ENCODE peak calls at places on chromosome 5, in nine cellular contexts. Q, P, K, H, R, O, E, N and A are unnamed samples.

GRCh38 chr5:104241051-104241450 is 678.5 kb upstream of the NUDT12 start:
- DNase-seq in E (no peak), K (no peak), N (no peak), O (peak), H (no peak), Q (no peak), R (no peak), P (no peak), A (no peak)

GRCh38 chr5:6745706-6746217 is 32.5 kb downstream of the TENT4A start:
- DNase-seq in R (peak), E (peak), N (no peak), K (no peak), P (peak), Q (peak), O (peak), H (no peak), A (peak)

GRCh38 chr5:133510634-133511262 is 101.6 kb downstream of the FSTL4 start:
- DNase-seq in N (no peak), K (no peak), H (no peak), R (no peak), P (no peak), Q (no peak), E (no peak), O (no peak), A (no peak)

GRCh38 chr5:154202379-154203260 is 12.1 kb downstream of the GALNT10 start:
- DNase-seq in R (no peak), E (no peak), K (peak), P (no peak), Q (no peak), N (no peak), H (no peak), O (no peak), A (no peak)

GRCh38 chr5:149314571-149315111 is 30.7 kb upstream of the GRPEL2 start:
- DNase-seq in K (no peak), P (peak), O (no peak), R (peak), H (no peak), N (peak), Q (no peak), E (no peak), A (no peak)

GRCh38 chr5:10233505-10233904 is 16.2 kb downstream of the ATPSCKMT start:
- DNase-seq in R (peak), P (peak), E (peak), H (no peak), Q (no peak), O (peak), N (no peak), K (no peak), A (peak)

GRCh38 chr5:143118222-143118621 is 285.3 kb downstream of the NR3C1 start:
- DNase-seq in Q (no peak), R (no peak), H (no peak), N (no peak), K (no peak), E (no peak), P (no peak), O (no peak), A (no peak)

GRCh38 chr5:68216737-68217231 is 1.2 kb downstream of the PIK3R1 start:
- DNase-seq in E (no peak), O (peak), Q (no peak), R (no peak), P (no peak), H (no peak), N (no peak), K (no peak), A (no peak)

GRCh38 chr5:132905938-132906337 is 32.5 kb downstream of the LEAP2 start:
- DNase-seq in O (no peak), R (no peak), H (no peak), K (no peak), P (no peak), E (peak), Q (no peak), N (no peak), A (no peak)

GRCh38 chr5:157651623-157652376 is 438 bp downstream of the SOX30 start:
- DNase-seq in Q (no peak), P (no peak), K (peak), E (peak), H (peak), R (no peak), N (peak), O (peak), A (no peak)

GRCh38 chr5:36373527-36374086 is 71.9 kb upstream of the RANBP3L start:
- DNase-seq in R (no peak), Q (peak), N (peak), P (peak), O (peak), H (no peak), E (peak), K (peak), A (peak)

GRCh38 chr5:175115831-175116230 is 328.2 kb downstream of the DRD1 start:
- DNase-seq in N (no peak), Q (no peak), H (no peak), P (no peak), E (no peak), R (no peak), K (no peak), O (no peak), A (no peak)

GRCh38 chr5:168291281-168291960 is at the start of gene WWC1:
- DNase-seq in H (peak), E (peak), K (peak), P (peak), R (peak), Q (no peak), O (no peak), N (no peak), A (no peak)

GRCh38 chr5:170307575-170308465 is 10.2 kb upstream of the LCP2 start:
- DNase-seq in R (no peak), N (peak), O (peak), K (peak), Q (peak), H (no peak), E (peak), P (peak), A (peak)

GRCh38 chr5:98513378-98513777 is 260.1 kb upstream of the RGMB start:
- DNase-seq in E (no peak), H (no peak), N (no peak), Q (no peak), O (no peak), K (no peak), R (no peak), P (no peak), A (no peak)

GRCh38 chr5:113447651-113448050 is 12.9 kb upstream of the TSSK1B start:
- DNase-seq in H (no peak), R (peak), E (peak), N (no peak), P (peak), Q (no peak), K (no peak), O (peak), A (peak)

GRCh38 chr5:96050273-96050880 is 88.7 kb upstream of the ELL2 start:
- DNase-seq in Q (no peak), N (no peak), R (no peak), O (no peak), K (no peak), E (no peak), P (no peak), H (no peak), A (no peak)

GRCh38 chr5:53893626-53894025 is 333.2 kb downstream of the NDUFS4 start:
- DNase-seq in R (no peak), Q (no peak), N (no peak), P (no peak), H (no peak), O (no peak), K (no peak), E (no peak), A (no peak)

GRCh38 chr5:133397986-133398645 is 214.2 kb downstream of the FSTL4 start:
- DNase-seq in H (no peak), P (no peak), K (no peak), E (no peak), R (no peak), Q (no peak), N (no peak), O (no peak), A (no peak)

GRCh38 chr5:68264024-68264956 is 48.7 kb downstream of the PIK3R1 start:
- DNase-seq in E (peak), R (no peak), O (peak), Q (no peak), K (no peak), P (no peak), H (no peak), N (no peak), A (peak)

GRCh38 chr5:116765441-116765840 is 190.8 kb upstream of the SEMA6A start:
- DNase-seq in H (no peak), R (no peak), E (no peak), O (peak), K (no peak), N (no peak), Q (no peak), P (no peak), A (no peak)

GRCh38 chr5:78690593-78690972 is 42.0 kb upstream of the LHFPL2 start:
- DNase-seq in Q (no peak), P (no peak), E (no peak), O (no peak), R (peak), N (no peak), K (no peak), H (no peak), A (no peak)

GRCh38 chr5:92769986-92770385 is 811.0 kb downstream of the NR2F1-AS1 start:
- DNase-seq in H (no peak), Q (no peak), K (no peak), R (no peak), N (no peak), E (peak), P (no peak), O (peak), A (peak)

GRCh38 chr5:119220576-119221197 is 135.1 kb upstream of the TNFAIP8 start:
- DNase-seq in N (no peak), K (no peak), Q (no peak), R (no peak), H (no peak), O (no peak), E (no peak), P (no peak), A (no peak)

GRCh38 chr5:10366310-10367297 is 13.1 kb downstream of the MARCHF6 start:
- DNase-seq in O (peak), K (peak), N (no peak), E (peak), R (no peak), Q (peak), P (peak), H (no peak), A (peak)

GRCh38 chr5:172870807-172871431 is 36.9 kb downstream of the ERGIC1 start:
- DNase-seq in Q (no peak), H (no peak), K (no peak), E (no peak), P (peak), R (no peak), O (no peak), N (no peak), A (no peak)

GRCh38 chr5:138491669-138492551 is 26.6 kb downstream of the EGR1 start:
- DNase-seq in O (peak), H (peak), N (peak), E (peak), R (peak), P (peak), Q (peak), K (peak), A (peak)
- TF ChIP-seq CTCF in O (peak), H (no peak), N (no peak), E (no peak), R (no peak), P (no peak), Q (no peak), K (no peak), A (no peak)

DNA sequence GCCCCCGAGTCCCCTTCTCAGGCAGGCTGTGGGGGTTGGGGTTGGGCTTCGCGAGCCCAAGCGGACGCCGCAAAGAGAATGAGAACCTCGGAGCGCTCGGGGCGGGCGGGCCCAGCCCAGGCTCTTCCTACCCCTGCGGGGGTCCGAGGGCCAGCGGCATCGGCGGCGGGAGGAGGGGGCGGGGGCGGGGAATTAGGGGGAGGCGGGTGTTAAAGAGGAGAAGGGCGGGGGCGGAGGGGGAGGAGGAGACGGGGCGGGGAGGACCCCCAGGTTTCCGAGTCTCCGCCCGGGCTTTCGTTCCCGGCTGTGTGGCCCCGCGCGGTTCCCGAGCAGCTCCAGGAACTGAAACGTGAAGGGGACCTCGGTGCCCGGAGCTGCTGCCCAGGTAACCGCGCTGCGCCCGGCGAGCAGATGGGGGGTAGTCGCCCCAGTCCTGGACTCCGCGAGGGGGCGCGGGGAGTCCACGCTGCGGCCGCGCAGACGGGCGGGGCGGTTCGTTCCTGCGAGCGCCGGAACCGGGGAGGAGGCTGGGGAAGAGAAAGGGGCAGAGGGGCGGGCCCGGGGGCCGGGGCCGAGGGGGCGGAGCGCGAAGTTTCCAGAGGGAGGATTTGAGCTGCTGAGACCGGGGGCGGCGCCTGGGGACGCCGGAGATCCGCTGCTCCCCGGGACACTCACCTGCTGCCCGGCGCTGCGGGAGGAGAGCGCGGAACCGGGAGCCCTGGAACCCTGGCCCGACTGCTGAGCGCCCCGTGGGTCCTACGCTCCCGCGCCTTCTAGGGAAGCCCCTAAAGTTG is 38.4 kb upstream of the PLEKHG4B start:
- DNase-seq in O (peak), Q (no peak), R (peak), P (peak), H (no peak), N (no peak), K (peak), E (no peak), A (no peak)
- TF ChIP-seq CTCF in O (peak), Q (no peak), R (peak), P (peak), H (no peak), N (no peak), K (no peak), E (no peak), A (peak)

GRCh38 chr5:179867476-179867875 is 8.9 kb upstream of the MRNIP start:
- DNase-seq in R (no peak), O (no peak), N (no peak), P (no peak), E (no peak), H (no peak), K (no peak), Q (no peak), A (no peak)

GRCh38 chr5:179865471-179866240 is 7.0 kb upstream of the MRNIP start:
- DNase-seq in Q (no peak), O (no peak), P (no peak), H (no peak), R (no peak), N (no peak), E (no peak), K (no peak), A (no peak)

GRCh38 chr5:179867079-179867465 is 8.5 kb upstream of the MRNIP start:
- DNase-seq in P (no peak), R (no peak), O (no peak), Q (no peak), H (no peak), N (no peak), K (no peak), E (no peak), A (no peak)

GRCh38 chr5:179864686-179865085 is 6.1 kb upstream of the MRNIP start:
- DNase-seq in Q (no peak), P (no peak), R (no peak), E (no peak), N (no peak), H (no peak), O (no peak), K (no peak), A (no peak)

DNA sequence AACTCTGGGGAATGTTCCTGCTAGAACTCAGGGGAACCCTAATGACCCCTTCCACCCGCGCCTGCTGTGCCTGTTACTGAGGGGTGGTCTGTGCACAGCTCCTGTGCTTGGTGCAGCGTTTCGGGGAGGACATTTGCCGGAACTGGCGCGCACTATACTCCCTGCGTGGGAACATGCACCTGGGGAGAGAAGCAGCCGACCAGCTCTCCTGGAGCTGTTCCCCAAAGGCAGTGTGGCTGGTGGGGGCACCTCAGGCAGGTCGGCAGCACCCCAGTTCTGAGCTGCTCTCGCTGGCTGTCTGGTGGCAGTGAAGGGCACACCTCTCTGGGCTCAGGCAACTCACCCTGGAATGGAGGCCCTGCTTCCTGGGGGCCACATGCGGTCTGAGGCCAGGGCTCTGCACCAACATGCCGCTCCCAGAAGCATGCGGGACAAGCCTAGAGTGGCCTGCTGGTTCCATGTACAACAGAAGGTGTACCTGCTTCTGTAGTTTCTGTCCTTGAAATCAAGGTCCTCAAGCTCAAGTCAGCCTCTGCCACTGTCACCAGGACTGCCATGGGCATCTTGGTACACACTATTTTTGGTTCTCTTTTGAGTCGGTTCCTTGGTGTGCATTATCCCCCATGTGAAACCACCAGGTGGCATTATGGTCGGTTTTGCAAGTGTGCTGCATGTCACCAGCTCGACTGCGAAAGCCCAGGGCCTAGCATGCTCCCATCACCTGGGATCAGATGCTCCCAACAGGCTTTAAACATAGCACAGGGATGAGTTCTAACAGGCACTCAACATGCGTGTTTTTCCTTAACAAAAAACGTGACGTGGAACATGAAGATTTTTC is 7.8 kb upstream of the MRNIP start:
- DNase-seq in R (no peak), O (no peak), E (peak), H (no peak), K (no peak), P (no peak), N (no peak), Q (no peak), A (no peak)
- TF ChIP-seq CTCF in R (no peak), O (no peak), E (no peak), H (no peak), K (no peak), P (peak), N (no peak), Q (no peak), A (no peak)

GRCh38 chr5:26572486-26572885 is 465.9 kb downstream of the CDH9 start:
- DNase-seq in E (no peak), R (no peak), N (no peak), Q (no peak), O (no peak), K (no peak), P (peak), H (no peak), A (no peak)
- TF ChIP-seq CTCF in E (no peak), R (no peak), N (no peak), Q (no peak), O (no peak), K (no peak), P (no peak), H (no peak), A (no peak)

DNA sequence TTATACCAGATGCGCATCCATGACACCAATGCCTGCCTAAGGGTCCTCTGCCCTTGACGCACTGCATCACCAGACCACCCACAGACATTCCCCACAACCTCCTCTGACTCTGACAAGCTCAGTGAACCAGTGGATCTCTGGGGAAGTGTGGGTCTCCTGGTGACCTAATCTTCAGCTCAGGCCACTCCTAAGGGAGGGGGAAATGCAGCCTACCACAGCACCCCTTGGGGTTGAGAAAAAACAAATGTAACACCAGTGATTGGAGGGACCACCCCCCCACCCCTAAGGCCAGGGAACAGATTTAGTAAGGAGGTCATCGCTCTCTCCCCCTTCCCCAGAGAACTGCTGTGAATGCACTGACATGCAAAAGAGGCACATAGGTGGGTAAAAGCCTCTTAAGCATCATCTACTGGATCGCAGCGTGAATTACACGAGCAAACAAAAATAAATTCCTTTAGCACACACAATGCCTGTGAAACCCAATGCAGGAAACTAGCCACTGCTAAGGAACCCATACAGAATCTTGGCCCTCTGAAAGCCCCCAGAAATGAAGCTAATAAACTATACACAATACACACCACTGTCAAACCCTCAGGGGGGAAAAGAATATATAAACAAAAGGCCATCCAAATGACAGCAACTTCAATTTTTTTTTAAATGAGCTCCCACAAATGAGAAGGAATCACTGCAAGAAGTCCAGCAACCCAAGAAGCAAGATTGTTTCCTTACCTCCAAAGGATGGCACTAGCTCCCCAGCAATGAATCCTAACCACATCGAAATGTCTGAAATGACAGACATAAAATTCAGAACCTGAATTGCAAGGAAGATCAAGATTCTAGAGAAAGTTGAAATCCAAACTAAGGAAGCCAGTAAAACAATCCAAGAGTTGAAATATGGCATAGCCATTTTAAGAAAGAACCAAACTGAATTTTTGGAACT is 513.7 kb upstream of the PTGER4 start:
- DNase-seq in H (no peak), O (peak), K (no peak), R (no peak), E (peak), N (no peak), Q (no peak), P (peak), A (peak)
- TF ChIP-seq CTCF in H (no peak), O (peak), K (no peak), R (no peak), E (no peak), N (no peak), Q (no peak), P (peak), A (peak)

DNA sequence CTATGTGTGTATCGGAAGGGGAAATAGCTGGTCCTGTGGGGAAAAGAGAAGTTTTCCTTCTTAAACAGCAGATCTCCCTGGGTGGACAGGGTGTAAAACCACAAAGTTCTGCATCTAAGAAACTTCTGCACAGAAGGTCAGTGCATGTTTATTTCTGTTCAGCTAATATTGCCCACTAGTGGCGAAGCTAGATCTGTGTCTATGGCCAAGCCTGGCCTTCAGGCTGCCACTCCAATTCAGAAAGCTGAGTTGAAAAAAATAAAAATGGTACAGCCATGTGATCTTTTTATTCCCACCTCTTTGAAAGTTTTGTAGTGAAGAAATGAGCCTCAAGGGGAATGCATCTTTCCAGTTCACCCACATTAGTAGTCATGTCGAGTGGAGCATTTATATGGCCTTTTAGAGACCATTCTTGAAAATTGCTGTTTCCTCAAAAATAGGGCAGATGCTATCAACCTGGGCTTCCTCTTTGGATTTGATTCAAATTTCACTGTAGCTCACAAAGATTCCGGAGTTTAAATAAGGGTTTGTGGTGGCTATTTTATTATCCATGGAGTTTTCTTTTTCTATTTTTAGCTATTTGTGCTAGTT is 488.0 kb downstream of the PRELID2 start:
- DNase-seq in N (no peak), R (peak), H (no peak), O (peak), K (no peak), Q (no peak), P (peak), E (peak), A (peak)
- TF ChIP-seq CTCF in N (no peak), R (peak), H (peak), O (peak), K (no peak), Q (peak), P (peak), E (peak), A (peak)